ENCODE peak calls at places on chromosomes 2 and 18, in four cellular contexts. J, Y, S and I are unnamed samples.
A peak's percentile ranks its signal among the peaks of the same experiment; 100 is the strongest.

GRCh38 chr18:73848656-73849055 is 299.0 kb downstream of the FBXO15 start:
- DNase-seq in S (no peak), J (no peak), Y (no peak), I (no peak)

GRCh38 chr18:3224223-3224622 is 4.5 kb upstream of the MYOM1 start:
- DNase-seq in J (no peak), Y (no peak), S (no peak), I (no peak)

GRCh38 chr2:197803033-197803444 is 1.4 kb upstream of the PLCL1 start:
- DNase-seq in J (no peak), S (peak; percentile 35), Y (peak; percentile 67), I (peak; percentile 12)

GRCh38 chr2:179850188-179850587 is 11.2 kb downstream of the ZNF385B start:
- DNase-seq in S (no peak), J (no peak), Y (no peak), I (no peak)

GRCh38 chr2:19059076-19059475 is 299.3 kb downstream of the OSR1 start:
- DNase-seq in J (no peak), S (no peak), Y (no peak), I (no peak)

GRCh38 chr2:180776924-180777323 is 203.5 kb upstream of the UBE2E3 start:
- DNase-seq in S (no peak), Y (no peak), J (no peak), I (no peak)

GRCh38 chr2:120729410-120730052 is 6.1 kb upstream of the GLI2 start:
- DNase-seq in Y (no peak), J (no peak), S (no peak), I (no peak)

GRCh38 chr18:49247786-49248185 is 212.7 kb downstream of the DYM start:
- DNase-seq in S (no peak), Y (no peak), J (no peak), I (no peak)

GRCh38 chr2:29398384-29399237 is 283.4 kb downstream of the CLIP4 start:
- DNase-seq in J (no peak), Y (no peak), S (no peak), I (no peak)

GRCh38 chr2:36318547-36318946 is 37.0 kb upstream of the CRIM1 start:
- DNase-seq in Y (no peak), J (no peak), S (no peak), I (no peak)

GRCh38 chr2:191467113-191467512 is 210.8 kb upstream of the NABP1 start:
- DNase-seq in J (no peak), S (no peak), Y (no peak), I (no peak)

GRCh38 chr2:42021490-42021889 is 26.3 kb upstream of the PKDCC start:
- DNase-seq in Y (no peak), J (no peak), S (no peak), I (no peak)

GRCh38 chr2:176140130-176140519 is 10.6 kb downstream of the HOXD8 start:
- DNase-seq in J (no peak), Y (no peak), S (no peak), I (no peak)

GRCh38 chr2:27724905-27725693 is 46.4 kb upstream of the MRPL33 start:
- DNase-seq in S (no peak), Y (no peak), J (no peak), I (no peak)

GRCh38 chr18:44744206-44745180 is 63.8 kb downstream of the SETBP1 start:
- DNase-seq in S (no peak), Y (no peak), J (peak; percentile 73), I (no peak)

GRCh38 chr18:48194787-48195186 is 214.4 kb downstream of the ZBTB7C start:
- DNase-seq in S (no peak), Y (no peak), J (no peak), I (no peak)

GRCh38 chr2:148888003-148888501 is 13.0 kb downstream of the KIF5C start:
- DNase-seq in Y (no peak), S (no peak), J (peak; percentile 39), I (no peak)

GRCh38 chr2:235634435-235635152 is 140.8 kb downstream of the AGAP1 start:
- DNase-seq in Y (no peak), S (no peak), J (no peak), I (no peak)

GRCh38 chr18:250685-251084 is 17.2 kb downstream of the THOC1 start:
- DNase-seq in S (no peak), J (peak; percentile 54), Y (no peak), I (no peak)

GRCh38 chr18:56021136-56021813 is 433.3 kb upstream of the TCF4 start:
- DNase-seq in Y (no peak), S (no peak), J (no peak), I (no peak)

GRCh38 chr2:158740127-158740526 is 55.0 kb upstream of the DAPL1 start:
- DNase-seq in S (no peak), J (no peak), Y (no peak), I (no peak)